ENCODE peak calls at places on chromosomes 12 and 14, in six cellular contexts. M, T, K, H, J and P are unnamed samples. For H3K27me3, the result is how much of the 10 kb centered on the place peaks cover.

GRCh38 chr14:100609941-100610391 is 22.7 kb upstream of the BEGAIN start:
- DNase-seq in M (no peak), T (no peak), K (no peak), H (no peak), J (no peak), P (no peak)

GRCh38 chr12:124938066-124938465 is 23.6 kb upstream of the UBC start:
- DNase-seq in M (no peak), T (no peak), K (no peak), H (no peak), J (no peak), P (no peak)

GRCh38 chr12:3041558-3042164 is 35.5 kb upstream of the TSPAN9 start:
- DNase-seq in M (peak), T (peak), K (no peak), H (peak), J (peak), P (peak)

GRCh38 chr12:11854011-11854499 is 204.6 kb downstream of the ETV6 start:
- DNase-seq in M (no peak), T (no peak), K (no peak), H (no peak), J (no peak), P (no peak)

GRCh38 chr12:52442600-52443061 is 8.5 kb upstream of the KRT75 start:
- DNase-seq in M (no peak), T (no peak), K (no peak), H (peak), J (no peak), P (no peak)

GRCh38 chr12:21559855-21560569 is 33.9 kb downstream of the SPX start:
- DNase-seq in M (no peak), T (no peak), K (no peak), H (peak), J (no peak), P (no peak)

GRCh38 chr12:115837220-115837619 is 440.3 kb downstream of the MED13L start:
- DNase-seq in M (no peak), T (no peak), K (no peak), H (no peak), J (no peak), P (no peak)

GRCh38 chr14:74988131-74988530 is 14.6 kb upstream of the EIF2B2 start:
- DNase-seq in M (no peak), T (no peak), K (no peak), H (peak), J (no peak), P (no peak)

GRCh38 chr12:124297389-124297788 is 2.5 kb downstream of the RFLNA start:
- DNase-seq in M (no peak), T (no peak), K (no peak), H (no peak), J (no peak), P (no peak)

DNA sequence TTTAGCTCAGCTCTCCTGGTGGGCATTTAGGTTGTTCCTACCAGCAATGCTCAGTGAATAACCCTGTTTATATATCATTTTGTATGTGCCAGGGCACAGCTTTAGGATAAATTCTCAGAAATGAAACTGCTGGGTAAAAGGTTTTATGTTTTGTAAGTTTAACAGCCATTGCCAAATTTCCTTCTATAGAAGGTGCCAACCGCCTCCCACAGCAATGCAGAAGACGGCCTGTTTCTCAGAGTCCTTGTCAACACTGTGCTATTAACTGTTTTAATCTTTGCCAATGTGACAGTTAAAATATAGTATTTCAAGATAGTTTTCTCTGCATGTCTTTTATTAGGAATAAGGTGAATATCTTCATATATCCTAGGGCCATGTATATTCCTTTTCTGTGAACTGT is 65.0 kb downstream of the PPP1R13B start:
- DNase-seq in M (no peak), T (peak), K (no peak), H (no peak), J (no peak), P (no peak)
- H3K27ac ChIP-seq in M (no peak), T (peak), K (no peak), H (no peak), J (no peak), P (no peak)

DNA sequence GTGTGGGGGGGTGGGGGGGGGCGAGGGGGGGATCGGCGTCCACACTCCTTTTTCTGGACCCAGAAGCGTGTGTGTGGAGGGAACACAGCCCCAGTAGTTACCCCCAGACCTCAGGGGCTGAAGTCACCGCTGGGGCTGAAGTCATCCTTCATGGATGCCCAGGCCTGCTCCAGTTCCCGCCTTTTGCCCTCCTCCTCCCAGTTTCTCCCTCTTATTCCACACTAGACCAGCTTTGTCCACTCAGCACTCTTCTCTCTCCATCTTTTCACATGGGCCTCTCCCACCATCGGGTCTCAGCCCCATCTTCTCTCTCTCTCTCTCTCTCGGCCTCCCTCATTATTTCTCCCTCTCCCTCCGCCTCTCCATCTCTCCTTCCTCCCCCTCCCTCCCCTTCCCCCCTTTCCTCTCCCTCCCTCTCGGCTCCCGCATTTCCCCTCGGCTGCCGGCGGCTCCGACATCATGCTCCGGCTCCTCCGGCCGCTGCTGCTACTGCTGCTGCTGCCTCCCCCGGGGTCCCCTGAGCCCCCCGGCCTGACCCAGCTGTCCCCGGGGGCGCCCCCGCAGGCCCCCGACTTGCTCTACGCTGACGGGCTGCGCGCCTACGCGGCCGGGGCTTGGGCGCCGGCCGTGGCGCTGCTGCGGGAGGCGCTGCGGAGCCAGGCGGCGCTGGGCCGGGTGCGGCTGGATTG is at the start of gene P3H3:
- DNase-seq in M (no peak), T (no peak), K (no peak), H (peak), J (no peak), P (peak)
- H3K27me3 ChIP-seq in M (under half), T (under half), K (under half), H (under half), J (under half), P (under half)

GRCh38 chr14:102502571-102502970 is 7.0 kb downstream of the ANKRD9 start:
- DNase-seq in M (no peak), T (no peak), K (no peak), H (no peak), J (no peak), P (no peak)
- H3K27ac ChIP-seq in M (no peak), T (no peak), K (no peak), H (no peak), J (no peak), P (no peak)

GRCh38 chr14:54177861-54178591 is 218.8 kb upstream of the CDKN3 start:
- DNase-seq in M (no peak), T (no peak), K (no peak), H (no peak), J (no peak), P (no peak)
- H3K27me3 ChIP-seq in M (under half), T (under half), K (under half), H (under half), J (under half), P (under half)

GRCh38 chr14:103928011-103928890 is at the start of gene TDRD9:
- DNase-seq in M (no peak), T (no peak), K (no peak), H (no peak), J (no peak), P (no peak)
- H3K27ac ChIP-seq in M (no peak), T (no peak), K (no peak), H (no peak), J (no peak), P (no peak)

GRCh38 chr14:76408877-76409276 is 32.9 kb downstream of the ESRRB start:
- DNase-seq in M (no peak), T (no peak), K (no peak), H (no peak), J (no peak), P (peak)

GRCh38 chr14:76407449-76408150 is 31.7 kb downstream of the ESRRB start:
- DNase-seq in M (no peak), T (no peak), K (no peak), H (no peak), J (no peak), P (peak)

GRCh38 chr14:76405627-76406026 is 29.7 kb downstream of the ESRRB start:
- DNase-seq in M (no peak), T (no peak), K (no peak), H (no peak), J (no peak), P (no peak)
- H3K27me3 ChIP-seq in M (under half), T (under half), K (under half), H (under half), J (under half), P (under half)

GRCh38 chr14:22405201-22405600 is 183.8 kb downstream of the DAD1 start:
- DNase-seq in M (no peak), T (no peak), K (no peak), H (no peak), J (no peak), P (no peak)

GRCh38 chr14:22399776-22400175 is 189.2 kb downstream of the DAD1 start:
- DNase-seq in M (no peak), T (no peak), K (no peak), H (no peak), J (no peak), P (no peak)

GRCh38 chr14:22397338-22397737 is 191.7 kb downstream of the DAD1 start:
- DNase-seq in M (no peak), T (no peak), K (no peak), H (no peak), J (no peak), P (no peak)

GRCh38 chr14:22403286-22403685 is 185.7 kb downstream of the DAD1 start:
- DNase-seq in M (no peak), T (no peak), K (no peak), H (no peak), J (no peak), P (no peak)

GRCh38 chr14:22400590-22401259 is 188.3 kb downstream of the DAD1 start:
- DNase-seq in M (no peak), T (no peak), K (no peak), H (no peak), J (no peak), P (no peak)
- H3K27ac ChIP-seq in M (no peak), T (no peak), K (peak), H (no peak), J (peak), P (peak)

GRCh38 chr14:24677956-24678355 is 44.0 kb upstream of the GZMB start:
- DNase-seq in M (no peak), T (no peak), K (no peak), H (no peak), J (no peak), P (no peak)

GRCh38 chr14:24673059-24673458 is 39.1 kb upstream of the GZMB start:
- DNase-seq in M (no peak), T (peak), K (no peak), H (no peak), J (no peak), P (no peak)

GRCh38 chr14:24673534-24674203 is 39.7 kb upstream of the GZMB start:
- DNase-seq in M (peak), T (no peak), K (no peak), H (no peak), J (no peak), P (no peak)

GRCh38 chr14:24670594-24670993 is 36.6 kb upstream of the GZMB start:
- DNase-seq in M (no peak), T (no peak), K (no peak), H (no peak), J (no peak), P (no peak)

DNA sequence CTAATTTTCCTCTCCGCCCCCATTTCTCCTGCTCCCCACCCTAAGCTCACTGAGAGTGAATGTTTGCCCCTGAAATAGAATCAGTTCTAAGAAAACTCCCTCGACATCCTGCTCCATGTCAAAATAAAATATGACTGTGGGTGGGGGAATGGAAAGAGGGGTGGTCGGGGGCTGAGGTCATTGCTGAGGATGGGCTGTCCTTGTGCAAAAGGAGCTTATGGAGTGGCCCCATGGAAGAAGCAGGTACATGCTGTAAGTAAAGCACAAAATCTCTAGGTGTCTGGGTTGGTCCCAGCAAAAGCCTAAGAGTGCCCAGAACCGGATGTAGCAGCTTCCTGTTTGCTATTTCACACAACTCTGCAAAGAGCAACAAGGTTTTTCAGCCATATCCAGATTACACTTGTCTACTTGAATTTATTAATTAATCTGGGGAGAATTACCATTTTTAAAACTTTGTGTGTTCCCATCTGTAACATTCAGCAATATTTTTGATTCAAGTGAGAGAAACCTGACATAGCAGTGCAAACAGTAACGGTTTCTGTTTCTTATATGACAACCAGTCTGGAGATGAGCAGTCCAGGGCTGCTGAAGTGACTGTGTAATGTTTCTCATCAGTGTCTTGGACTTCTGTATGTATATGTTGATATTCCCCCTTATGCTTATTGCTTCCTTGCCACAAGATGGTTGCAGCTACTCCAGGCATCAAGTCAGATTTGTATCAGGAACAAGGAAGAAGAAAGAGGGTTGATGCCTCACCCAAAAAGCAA is 40.4 kb upstream of the GZMB start:
- DNase-seq in M (peak), T (peak), K (no peak), H (no peak), J (no peak), P (no peak)
- H3K27me3 ChIP-seq in M (under half), T (under half), K (under half), H (under half), J (under half), P (under half)

GRCh38 chr12:46675736-46676135 is 150.1 kb downstream of the SLC38A4 start:
- DNase-seq in M (no peak), T (no peak), K (no peak), H (peak), J (no peak), P (peak)
- H3K27ac ChIP-seq in M (no peak), T (no peak), K (peak), H (no peak), J (no peak), P (no peak)

GRCh38 chr12:57802607-57803006 is 15.9 kb downstream of the AVIL start:
- DNase-seq in M (no peak), T (no peak), K (no peak), H (no peak), J (no peak), P (no peak)
- H3K27me3 ChIP-seq in M (under half), T (under half), K (under half), H (under half), J (under half), P (under half)